ENCODE peak calls at places on chromosomes 1 and 21, in four cellular contexts. K, W, L and C are unnamed samples.
A peak's percentile ranks its signal among the peaks of the same experiment; 100 is the strongest.

GRCh38 chr1:54220004-54220811 is 20.2 kb downstream of the MRPL37 start:
- DNase-seq in K (no peak), L (no peak), W (no peak), C (peak; percentile 33)

GRCh38 chr21:30326390-30326789 is 6.3 kb upstream of the KRTAP26-1 start:
- DNase-seq in W (no peak), L (no peak), K (no peak), C (no peak)

GRCh38 chr1:163706915-163707314 is 385.2 kb downstream of the NUF2 start:
- DNase-seq in W (no peak), K (no peak), L (no peak), C (no peak)

GRCh38 chr1:54934869-54935268 is 45.6 kb upstream of the TMEM61 start:
- DNase-seq in W (no peak), L (no peak), K (no peak), C (peak; percentile 40)

GRCh38 chr1:10263450-10264082 is 53.2 kb downstream of the KIF1B start:
- DNase-seq in L (no peak), K (no peak), W (no peak), C (no peak)

GRCh38 chr1:247822060-247822459 is 1.9 kb downstream of the OR14A16 start:
- DNase-seq in K (no peak), L (no peak), W (no peak), C (no peak)

GRCh38 chr1:97077221-97077620 is 355.6 kb downstream of the PTBP2 start:
- DNase-seq in W (no peak), L (no peak), K (no peak), C (no peak)

GRCh38 chr1:180507826-180508724 is 5.7 kb upstream of the ACBD6 start:
- DNase-seq in L (peak; percentile 7), K (no peak), W (no peak), C (no peak)

GRCh38 chr1:10257851-10258250 is 47.5 kb downstream of the KIF1B start:
- DNase-seq in L (no peak), W (no peak), K (no peak), C (no peak)

GRCh38 chr1:155014709-155015508 is 12.3 kb downstream of the ZBTB7B start:
- DNase-seq in K (no peak), W (no peak), L (no peak), C (no peak)

GRCh38 chr1:29286194-29286767 is 50.0 kb downstream of the PTPRU start:
- DNase-seq in W (no peak), L (no peak), K (no peak), C (peak; percentile 3)

GRCh38 chr1:160827418-160827817 is 31.4 kb downstream of the LY9 start:
- DNase-seq in K (peak; percentile 3), W (no peak), L (no peak), C (no peak)

GRCh38 chr1:154442006-154442740 is 37.0 kb downstream of the IL6R start:
- DNase-seq in L (no peak), W (no peak), K (no peak), C (no peak)

GRCh38 chr1:2354511-2355407 is 36.6 kb downstream of the MORN1 start:
- DNase-seq in L (no peak), W (no peak), K (no peak), C (peak; percentile 31)

GRCh38 chr1:184362876-184363275 is 24.0 kb upstream of the C1orf21 start:
- DNase-seq in L (no peak), W (no peak), K (no peak), C (peak; percentile 30)

GRCh38 chr21:33025106-33025470 is 647 bp upstream of the OLIG2 start:
- DNase-seq in K (no peak), L (no peak), W (no peak), C (no peak)

GRCh38 chr1:50970508-50970885 is 452 bp downstream of the CDKN2C start:
- DNase-seq in W (no peak), K (no peak), L (no peak), C (no peak)

GRCh38 chr21:37871121-37871862 is 45.0 kb downstream of the KCNJ6 start:
- DNase-seq in W (no peak), L (no peak), K (no peak), C (no peak)

GRCh38 chr1:213055087-213055591 is 4.1 kb downstream of the RPS6KC1 start:
- DNase-seq in K (no peak), L (no peak), W (no peak), C (no peak)

GRCh38 chr1:156387899-156388813 is 19.1 kb downstream of the RHBG start:
- DNase-seq in L (no peak), W (no peak), K (no peak), C (peak; percentile 37)

GRCh38 chr1:175839678-175840669 is 96.6 kb upstream of the TNR start:
- DNase-seq in K (no peak), L (no peak), W (no peak), C (peak; percentile 75)

GRCh38 chr1:117587479-117588356 is 18.1 kb upstream of the TENT5C start:
- DNase-seq in W (no peak), K (no peak), L (no peak), C (no peak)

GRCh38 chr1:59354754-59355337 is 58.0 kb downstream of the FGGY start:
- DNase-seq in K (no peak), L (no peak), W (no peak), C (no peak)

GRCh38 chr1:162943627-162944026 is 82.7 kb upstream of the CCDC190 start:
- DNase-seq in W (no peak), L (no peak), K (no peak), C (no peak)

GRCh38 chr1:223731076-223731770 is 18.9 kb downstream of the CAPN2 start:
- DNase-seq in W (peak; percentile 43), L (no peak), K (no peak), C (peak; percentile 78)